ENCODE peak calls at places on chromosomes 12 and 14, in four cellular contexts. Y is Calu3; N is left cardiac atrium; B is stimulated activated CD8-positive, alpha-beta memory T cell treated with anti-CD3 and anti-CD28 coated beads, Interleukin-4, amount 100 ng/mL, for 48 hours. S is an unnamed sample.

GRCh38 chr14:23454445-23454856 is 15.1 kb upstream of the NGDN start:
- DNase-seq in Y (no peak), B (no peak), N (no peak), S (no peak)

GRCh38 chr12:46546634-46547273 is 174.2 kb upstream of the SLC38A2 start:
- DNase-seq in B (no peak), Y (no peak), N (no peak), S (no peak)

GRCh38 chr14:94446126-94446525 is 6.5 kb downstream of the SERPINA11 start:
- DNase-seq in Y (no peak), B (no peak), N (no peak), S (no peak)

GRCh38 chr12:68227356-68227755 is 1.7 kb upstream of the IL26 start:
- DNase-seq in N (no peak), Y (no peak), B (no peak), S (no peak)

GRCh38 chr12:104280703-104281458 is 22.7 kb upstream of the EID3 start:
- DNase-seq in N (no peak), B (no peak), Y (no peak), S (no peak)

GRCh38 chr14:103386632-103387329 is 1.6 kb downstream of the MARK3 start:
- DNase-seq in N (no peak), B (no peak), Y (no peak), S (no peak)

GRCh38 chr12:121009744-121010143 is 6.5 kb downstream of the C12orf43 start:
- DNase-seq in Y (peak), B (no peak), N (no peak), S (no peak)

GRCh38 chr12:31034372-31034771 is 39.3 kb upstream of the DDX11 start:
- DNase-seq in N (no peak), Y (peak), B (no peak), S (no peak)

GRCh38 chr12:131506426-131506825 is 204.5 kb upstream of the SFSWAP start:
- DNase-seq in N (no peak), Y (no peak), B (no peak), S (no peak)

GRCh38 chr12:83574142-83574541 is 887.4 kb downstream of the TMTC2 start:
- DNase-seq in Y (no peak), N (no peak), B (no peak), S (no peak)

GRCh38 chr12:102959391-102959790 is 1.9 kb downstream of the ASCL1 start:
- DNase-seq in B (no peak), N (no peak), Y (no peak), S (no peak)

GRCh38 chr14:80047761-80048160 is 163.5 kb downstream of the DIO2 start:
- DNase-seq in Y (no peak), N (no peak), B (no peak), S (no peak)

GRCh38 chr12:9719835-9720234 is 13.1 kb downstream of the CLECL1 start:
- DNase-seq in B (no peak), Y (no peak), N (no peak), S (no peak)

GRCh38 chr12:52347546-52348510 is 19.5 kb downstream of the KRT85 start:
- DNase-seq in N (no peak), Y (no peak), B (no peak), S (no peak)

GRCh38 chr14:68786491-68787234 is 6.2 kb downstream of the ZFP36L1 start:
- DNase-seq in B (peak), N (no peak), Y (no peak), S (no peak)

GRCh38 chr12:121916719-121917118 is 1.7 kb upstream of the CFAP251 start:
- DNase-seq in Y (peak), N (no peak), B (no peak), S (peak)

GRCh38 chr14:98350213-98350612 is 921.8 kb downstream of the BCL11B start:
- DNase-seq in N (no peak), B (no peak), Y (no peak), S (no peak)

S was measured in heart right ventricle.